ENCODE peak calls at places on chromosomes 16 and 17, in seven cellular contexts. S is CD8-positive, alpha-beta memory T cell; R is GM23338; A is heart right ventricle; Y is colonic mucosa; E is naive thymus-derived CD4-positive, alpha-beta T cell; G is stomach. T is an unnamed sample.

GRCh38 chr17:76027159-76027839 is at the start of gene EVPL:
- DNase-seq in S (no peak), R (peak; percentile 25), A (no peak), Y (peak; percentile 94), E (no peak), G (peak; percentile 88), T (no peak)

GRCh38 chr17:17626840-17627239 is 35.3 kb upstream of the PEMT start:
- DNase-seq in S (no peak), R (no peak), A (no peak), Y (no peak), E (no peak), G (no peak), T (no peak)

GRCh38 chr16:46607529-46607928 is 13.7 kb downstream of the SHCBP1 start:
- DNase-seq in S (no peak), R (peak; percentile 26), A (no peak), Y (no peak), E (no peak), G (no peak), T (peak; percentile 65)

GRCh38 chr17:57553991-57554825 is 190.9 kb downstream of the CCDC182 start:
- DNase-seq in S (no peak), R (peak; percentile 90), A (no peak), Y (no peak), E (no peak), G (no peak), T (no peak)

GRCh38 chr16:4570086-4570485 is 13.9 kb downstream of the C16orf96 start:
- DNase-seq in S (no peak), R (no peak), A (no peak), Y (no peak), E (no peak), G (no peak), T (no peak)

GRCh38 chr16:1707193-1707790 is 1.3 kb downstream of the MAPK8IP3 start:
- DNase-seq in S (no peak), R (peak; percentile 33), A (no peak), Y (no peak), E (no peak), G (no peak), T (no peak)

GRCh38 chr17:2043785-2044184 is 2.0 kb downstream of the OVCA2 start:
- DNase-seq in S (no peak), R (no peak), A (no peak), Y (no peak), E (no peak), G (no peak), T (no peak)

GRCh38 chr17:44081681-44082080 is 11.1 kb downstream of the G6PC3 start:
- DNase-seq in S (no peak), R (no peak), A (no peak), Y (no peak), E (no peak), G (no peak), T (no peak)

GRCh38 chr16:83705856-83706255 is 101.9 kb upstream of the HSBP1 start:
- DNase-seq in S (no peak), R (no peak), A (no peak), Y (no peak), E (no peak), G (no peak), T (no peak)

GRCh38 chr17:34892864-34893263 is 68.4 kb downstream of the CCT6B start:
- DNase-seq in S (peak; percentile 6), R (peak; percentile 73), A (no peak), Y (no peak), E (no peak), G (no peak), T (no peak)

GRCh38 chr17:6927290-6927844 is 68.5 kb upstream of the ALOX12 start:
- DNase-seq in S (no peak), R (no peak), A (no peak), Y (no peak), E (no peak), G (no peak), T (no peak)

GRCh38 chr16:29009050-29009837 is 24.4 kb downstream of the LAT start:
- DNase-seq in S (no peak), R (no peak), A (no peak), Y (no peak), E (no peak), G (no peak), T (no peak)

GRCh38 chr17:51741447-51741846 is 417.1 kb downstream of the CA10 start:
- DNase-seq in S (no peak), R (no peak), A (no peak), Y (no peak), E (no peak), G (no peak), T (no peak)

GRCh38 chr16:25066426-25066746 is 45.2 kb upstream of the LCMT1 start:
- DNase-seq in S (no peak), R (no peak), A (no peak), Y (no peak), E (no peak), G (no peak), T (no peak)

GRCh38 chr17:876272-876671 is 94.1 kb downstream of the MRM3 start:
- DNase-seq in S (peak; percentile 75), R (peak; percentile 52), A (no peak), Y (no peak), E (no peak), G (no peak), T (peak; percentile 38)

GRCh38 chr17:43766413-43767052 is 7.9 kb upstream of the SOST start:
- DNase-seq in S (no peak), R (peak; percentile 93), A (peak; percentile 39), Y (peak; percentile 70), E (no peak), G (peak; percentile 71), T (peak; percentile 42)

GRCh38 chr16:24151482-24151939 is 104.6 kb upstream of the CACNG3 start:
- DNase-seq in S (peak; percentile 54), R (peak; percentile 55), A (no peak), Y (no peak), E (no peak), G (no peak), T (peak; percentile 47)

GRCh38 chr16:83794874-83795273 is 12.9 kb upstream of the HSBP1 start:
- DNase-seq in S (no peak), R (no peak), A (no peak), Y (no peak), E (no peak), G (no peak), T (no peak)

GRCh38 chr17:37359682-37360188 is 16.1 kb upstream of the C17orf78 start:
- DNase-seq in S (no peak), R (no peak), A (no peak), Y (no peak), E (no peak), G (no peak), T (no peak)

GRCh38 chr16:273547-274421 is 2.0 kb downstream of the RGS11 start:
- DNase-seq in S (no peak), R (no peak), A (no peak), Y (peak; percentile 80), E (no peak), G (peak; percentile 63), T (no peak)

GRCh38 chr16:81651758-81652718 is 127.1 kb upstream of the PLCG2 start:
- DNase-seq in S (no peak), R (no peak), A (no peak), Y (no peak), E (no peak), G (no peak), T (no peak)

DNA sequence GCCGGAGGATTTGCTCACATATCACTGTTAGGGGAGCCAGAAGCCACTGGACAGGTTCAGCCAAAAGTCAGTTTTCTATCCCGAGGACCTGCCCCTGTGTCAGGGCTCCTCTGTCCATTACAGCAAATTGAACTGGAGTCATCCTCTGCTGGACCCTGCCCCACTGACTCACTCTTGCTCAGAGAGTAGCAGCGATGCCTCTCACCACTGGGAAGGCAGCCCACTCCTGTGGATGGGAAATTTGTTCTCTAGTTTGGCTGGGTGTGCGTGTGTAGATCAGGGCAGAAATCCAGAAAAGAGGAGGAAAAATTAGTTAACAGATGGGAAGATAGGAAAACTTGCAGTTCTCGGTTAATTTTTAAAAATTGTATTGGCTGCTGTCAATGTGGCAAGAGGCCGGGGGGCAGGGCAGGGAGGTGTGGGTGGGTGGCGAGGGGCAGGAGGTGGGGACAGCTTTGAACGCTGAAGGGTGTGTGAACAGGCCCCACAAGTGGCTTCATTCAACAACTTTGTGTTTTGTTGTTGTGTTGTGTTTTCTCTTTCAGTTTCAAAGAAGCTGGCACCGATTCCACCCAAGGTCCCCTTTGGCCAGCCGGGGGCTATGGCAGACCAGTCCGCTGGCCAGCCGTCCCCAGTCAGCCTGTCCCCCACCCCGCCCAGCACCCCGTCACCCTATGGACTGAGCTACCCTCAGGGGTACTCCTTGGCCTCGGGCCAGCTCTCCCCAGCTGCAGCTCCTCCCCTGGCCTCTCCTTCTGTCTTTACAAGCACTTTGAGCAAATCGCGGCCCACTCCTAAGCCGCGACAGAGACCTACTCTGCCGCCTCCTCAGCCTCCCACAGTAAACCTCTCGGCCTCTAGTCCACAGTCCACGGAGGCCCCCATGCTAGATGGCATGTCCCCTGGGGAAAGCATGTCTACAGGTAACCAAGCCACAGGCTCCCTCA is 33.6 kb downstream of the ELAC2 start:
- DNase-seq in S (no peak), R (no peak), A (peak; percentile 54), Y (peak; percentile 46), E (no peak), G (no peak), T (no peak)
- H3K4me3 ChIP-seq in S (no peak overlapping the region), R (no peak overlapping the region), A (peak overlapping the region; percentile 23), Y (no peak overlapping the region), E (no peak overlapping the region), G (no peak overlapping the region), T (no peak overlapping the region)

GRCh38 chr17:65022137-65022536 is 34.4 kb downstream of the GNA13 start:
- DNase-seq in S (no peak), R (no peak), A (no peak), Y (no peak), E (no peak), G (no peak), T (no peak)
- H3K4me3 ChIP-seq in S (no peak overlapping the region), R (no peak overlapping the region), A (no peak overlapping the region), Y (no peak overlapping the region), E (no peak overlapping the region), G (no peak overlapping the region), T (peak overlapping the region; percentile 17)

GRCh38 chr17:79810138-79811027 is 13.5 kb upstream of the CBX8 start:
- DNase-seq in S (peak; percentile 75), R (peak; percentile 89), A (peak; percentile 60), Y (peak; percentile 86), E (peak; percentile 56), G (peak; percentile 84), T (peak; percentile 80)
- H3K4me3 ChIP-seq in S (no peak overlapping the region), R (peak overlapping the region; percentile 51), A (peak overlapping the region; percentile 35), Y (no peak overlapping the region), E (no peak overlapping the region), G (no peak overlapping the region), T (no peak overlapping the region)

GRCh38 chr16:67594956-67595355 is 32.6 kb downstream of the CTCF start:
- DNase-seq in S (no peak), R (peak; percentile 56), A (no peak), Y (no peak), E (no peak), G (no peak), T (no peak)
- H3K4me3 ChIP-seq in S (no peak overlapping the region), R (peak overlapping the region; percentile 48), A (no peak overlapping the region), Y (no peak overlapping the region), E (no peak overlapping the region), G (no peak overlapping the region), T (no peak overlapping the region)

T was measured in CD4-positive, CD25-positive, alpha-beta regulatory T cell.